ENCODE peak calls at places on chromosomes 7 and 10, in five cellular contexts. B is WERI-Rb-1; P is GM12865; J is activated CD4-positive, alpha-beta T cell treated with anti-CD3 and anti-CD28 coated beads, Interleukin-2, amount 50 U/mL, for 1 hour; C is AG08396. W is an unnamed sample.

GRCh38 chr10:117168729-117169128 is 28.6 kb upstream of the KCNK18 start:
- DNase-seq in P (no peak), B (no peak), C (no peak), J (no peak), W (no peak)

GRCh38 chr7:99012722-99013121 is 131.2 kb downstream of the SMURF1 start:
- DNase-seq in J (no peak), B (no peak), P (no peak), C (no peak), W (no peak)

GRCh38 chr7:40584667-40585433 is 450.0 kb downstream of the SUGCT start:
- DNase-seq in B (no peak), J (no peak), C (no peak), P (no peak), W (no peak)

GRCh38 chr7:2295936-2296620 is 18.2 kb downstream of the SNX8 start:
- DNase-seq in P (no peak), J (no peak), B (no peak), C (no peak), W (no peak)

GRCh38 chr10:88557659-88558058 is 25.5 kb downstream of the RNLS start:
- DNase-seq in P (no peak), J (no peak), B (no peak), C (no peak), W (no peak)

GRCh38 chr7:71096341-71096740 is 35.6 kb upstream of the GALNT17 start:
- DNase-seq in P (no peak), B (no peak), C (no peak), J (no peak), W (no peak)

GRCh38 chr7:71886066-71886465 is 526.1 kb downstream of the CALN1 start:
- DNase-seq in C (no peak), B (no peak), P (no peak), J (no peak), W (no peak)

GRCh38 chr7:107982918-107983389 is 20.0 kb downstream of the LAMB1 start:
- DNase-seq in P (no peak), B (no peak), C (peak; percentile 16), J (no peak), W (no peak)

GRCh38 chr10:7956508-7956907 is 98.0 kb upstream of the GATA3 start:
- DNase-seq in J (no peak), B (no peak), C (peak; percentile 54), P (peak; percentile 43), W (no peak)

GRCh38 chr10:44010873-44011602 is 362.4 kb upstream of the ZNF32 start:
- DNase-seq in J (no peak), B (no peak), C (no peak), P (peak; percentile 93), W (no peak)

GRCh38 chr7:151871904-151872303 is 5.0 kb downstream of the PRKAG2 start:
- DNase-seq in C (peak; percentile 38), P (no peak), B (no peak), J (no peak), W (no peak)

GRCh38 chr7:28608766-28609165 is 196.4 kb downstream of the CREB5 start:
- DNase-seq in C (no peak), P (no peak), J (no peak), B (no peak), W (no peak)

GRCh38 chr10:100743626-100744135 is 1.7 kb upstream of the PAX2 start:
- DNase-seq in B (peak; percentile 60), C (peak; percentile 85), J (peak; percentile 44), P (peak; percentile 77), W (peak; percentile 35)

GRCh38 chr7:139886899-139887298 is 57.8 kb downstream of the TBXAS1 start:
- DNase-seq in P (no peak), B (no peak), C (no peak), J (no peak), W (no peak)

GRCh38 chr10:14674376-14675050 is 100.2 kb downstream of the FAM107B start:
- DNase-seq in J (no peak), C (no peak), B (no peak), P (no peak), W (no peak)

GRCh38 chr7:157892751-157893150 is 555.9 kb downstream of the DNAJB6 start:
- DNase-seq in J (no peak), P (no peak), C (no peak), B (no peak), W (no peak)

GRCh38 chr7:127845497-127846214 is 185.6 kb downstream of the LRRC4 start:
- DNase-seq in J (no peak), C (no peak), B (no peak), P (no peak), W (no peak)

GRCh38 chr7:46028246-46028645 is 107.2 kb upstream of the IGFBP3 start:
- DNase-seq in P (no peak), B (no peak), J (no peak), C (no peak), W (no peak)

GRCh38 chr10:88728107-88728763 is 22.2 kb downstream of the LIPK start:
- DNase-seq in B (peak; percentile 61), P (peak; percentile 49), J (peak; percentile 2), C (no peak), W (peak; percentile 74)

GRCh38 chr7:45130910-45131309 is 19.4 kb upstream of the TBRG4 start:
- DNase-seq in C (no peak), P (no peak), B (no peak), J (no peak), W (no peak)

GRCh38 chr7:95723583-95724180 is 48.7 kb upstream of the DYNC1I1 start:
- DNase-seq in P (peak; percentile 38), J (no peak), C (peak; percentile 28), B (peak; percentile 67), W (peak; percentile 34)

GRCh38 chr7:107118109-107118900 is 50.5 kb upstream of the HBP1 start:
- DNase-seq in P (no peak), J (no peak), C (no peak), B (no peak), W (no peak)

GRCh38 chr7:108376206-108376605 is 80.0 kb downstream of the NRCAM start:
- DNase-seq in J (no peak), P (peak; percentile 7), C (no peak), B (peak; percentile 10), W (no peak)

GRCh38 chr10:63716174-63716573 is 195.0 kb downstream of the REEP3 start:
- DNase-seq in P (no peak), J (no peak), B (no peak), C (no peak), W (no peak)

GRCh38 chr10:65838811-65839210 is 1087.0 kb upstream of the LRRTM3 start:
- DNase-seq in P (no peak), B (no peak), C (no peak), J (no peak), W (no peak)

GRCh38 chr7:137606061-137606674 is 240.6 kb downstream of the DGKI start:
- DNase-seq in P (peak; percentile 48), B (no peak), C (no peak), J (no peak), W (no peak)

GRCh38 chr7:31562002-31562401 is 48.1 kb downstream of the ITPRID1 start:
- DNase-seq in J (no peak), P (no peak), B (no peak), C (no peak), W (no peak)

GRCh38 chr7:121126801-121127534 is 138.5 kb downstream of the CPED1 start:
- DNase-seq in C (no peak), P (peak; percentile 5), J (no peak), B (no peak), W (no peak)

GRCh38 chr7:128963327-128963757 is 25.6 kb downstream of the IRF5 start:
- DNase-seq in B (no peak), P (peak; percentile 74), J (no peak), C (no peak), W (no peak)

GRCh38 chr10:124063736-124064135 is 29.7 kb downstream of the CHST15 start:
- DNase-seq in P (peak; percentile 51), C (peak; percentile 73), B (no peak), J (no peak), W (no peak)

GRCh38 chr10:33071857-33072256 is 113.8 kb upstream of the ITGB1 start:
- DNase-seq in B (no peak), P (no peak), C (no peak), J (no peak), W (no peak)

GRCh38 chr10:29608062-29608461 is 26.7 kb downstream of the SVIL start:
- DNase-seq in P (no peak), C (no peak), B (no peak), J (no peak), W (no peak)

GRCh38 chr10:102608487-102608886 is 35.8 kb upstream of the TRIM8 start:
- DNase-seq in P (peak; percentile 68), J (no peak), B (no peak), C (no peak), W (no peak)

GRCh38 chr7:22726345-22726848 is 603 bp upstream of the IL6 start:
- DNase-seq in P (peak; percentile 74), C (peak; percentile 68), B (peak; percentile 64), J (peak; percentile 36), W (peak; percentile 30)

GRCh38 chr10:74888947-74889661 is 62.7 kb downstream of the KAT6B start:
- DNase-seq in J (no peak), P (no peak), C (no peak), B (no peak), W (no peak)

GRCh38 chr7:127598318-127598717 is 4.8 kb downstream of the FSCN3 start:
- DNase-seq in C (no peak), B (peak; percentile 31), J (no peak), P (no peak), W (no peak)

GRCh38 chr10:92598321-92598720 is 5.4 kb downstream of the KIF11 start:
- DNase-seq in B (no peak), J (no peak), P (no peak), C (no peak), W (no peak)

GRCh38 chr10:24039897-24040296 is 169.0 kb upstream of the KIAA1217 start:
- DNase-seq in P (no peak), C (no peak), B (no peak), J (no peak), W (no peak)

GRCh38 chr7:103141753-103142404 is 7.0 kb downstream of the NAPEPLD start:
- DNase-seq in P (peak; percentile 13), J (no peak), C (no peak), B (no peak), W (no peak)